ENCODE peak calls at places on chromosomes 12 and 14, in five cellular contexts. One of them, this sample, is unnamed. For H3F3A and H3K9me2, the result is how much of the 10 kb centered on the place peaks cover.

GRCh38 chr14:51774209-51774608 is 86.2 kb upstream of the GNG2 start:
- DNase-seq in GM23248: no peak
- DNase-seq in GM23338: no peak
- DNase-seq in PC-9: no peak
- DNase-seq in PC-3: peak
- DNase-seq in this sample: no peak

GRCh38 chr14:75689012-75689411 is 28.0 kb downstream of the TTLL5 start:
- DNase-seq in PC-3: no peak
- DNase-seq in GM23338: no peak
- DNase-seq in GM23248: peak
- DNase-seq in PC-9: no peak
- DNase-seq in this sample: no peak

GRCh38 chr14:46788994-46789393 is 137.4 kb upstream of the RPL10L start:
- DNase-seq in GM23248: no peak
- DNase-seq in PC-3: peak
- DNase-seq in GM23338: no peak
- DNase-seq in PC-9: no peak
- DNase-seq in this sample: no peak

GRCh38 chr14:101965145-101965531 is 765 bp downstream of the DYNC1H1 start:
- DNase-seq in GM23248: peak
- DNase-seq in GM23338: peak
- DNase-seq in PC-9: peak
- DNase-seq in PC-3: peak
- DNase-seq in this sample: peak

GRCh38 chr12:12901158-12901791 is 9.9 kb downstream of the GPRC5A start:
- DNase-seq in PC-9: peak
- DNase-seq in GM23338: no peak
- DNase-seq in GM23248: peak
- DNase-seq in PC-3: peak
- DNase-seq in this sample: no peak

GRCh38 chr14:89466939-89467338 is 49.9 kb upstream of the FOXN3 start:
- DNase-seq in GM23248: no peak
- DNase-seq in PC-9: no peak
- DNase-seq in PC-3: no peak
- DNase-seq in GM23338: no peak
- DNase-seq in this sample: no peak

GRCh38 chr14:37546621-37547447 is 48.2 kb downstream of the FOXA1 start:
- DNase-seq in PC-9: no peak
- DNase-seq in PC-3: peak
- DNase-seq in GM23338: no peak
- DNase-seq in GM23248: no peak
- DNase-seq in this sample: no peak

GRCh38 chr12:57430117-57430930 is 519 bp downstream of the R3HDM2 start:
- DNase-seq in GM23248: peak
- DNase-seq in GM23338: peak
- DNase-seq in PC-3: peak
- DNase-seq in PC-9: peak
- DNase-seq in this sample: peak

GRCh38 chr12:57735952-57736742 is 2.4 kb downstream of the AGAP2 start:
- DNase-seq in GM23338: peak
- DNase-seq in PC-9: peak
- DNase-seq in GM23248: peak
- DNase-seq in PC-3: peak
- DNase-seq in this sample: no peak

GRCh38 chr14:23454445-23454856 is 15.1 kb upstream of the NGDN start:
- DNase-seq in GM23338: no peak
- DNase-seq in PC-3: no peak
- DNase-seq in GM23248: no peak
- DNase-seq in PC-9: no peak
- DNase-seq in this sample: no peak

GRCh38 chr14:61480704-61481285 is 159.4 kb downstream of the PRKCH start:
- DNase-seq in PC-9: no peak
- DNase-seq in GM23248: no peak
- DNase-seq in GM23338: no peak
- DNase-seq in PC-3: no peak
- DNase-seq in this sample: no peak

GRCh38 chr12:19129121-19129485 is 430 bp upstream of the PLEKHA5 start:
- DNase-seq in PC-9: no peak
- DNase-seq in PC-3: peak
- DNase-seq in GM23338: no peak
- DNase-seq in GM23248: no peak
- DNase-seq in this sample: no peak

GRCh38 chr12:52370906-52371608 is 3.8 kb upstream of the KRT85 start:
- DNase-seq in PC-9: no peak
- DNase-seq in GM23338: no peak
- DNase-seq in PC-3: no peak
- DNase-seq in GM23248: peak
- DNase-seq in this sample: no peak

GRCh38 chr14:66070542-66071319 is 415.4 kb upstream of the CCDC196 start:
- DNase-seq in PC-3: peak
- DNase-seq in GM23338: peak
- DNase-seq in GM23248: peak
- DNase-seq in PC-9: peak
- DNase-seq in this sample: peak

GRCh38 chr12:29763301-29763683 is 20.4 kb downstream of the TMTC1 start:
- DNase-seq in GM23248: no peak
- DNase-seq in PC-3: no peak
- DNase-seq in PC-9: no peak
- DNase-seq in GM23338: peak
- DNase-seq in this sample: no peak

GRCh38 chr14:33163109-33163508 is 224.4 kb downstream of the NPAS3 start:
- DNase-seq in PC-9: no peak
- DNase-seq in GM23248: no peak
- DNase-seq in GM23338: no peak
- DNase-seq in PC-3: no peak
- DNase-seq in this sample: no peak

GRCh38 chr14:70317969-70318634 is 41.4 kb downstream of the COX16 start:
- DNase-seq in PC-3: peak
- DNase-seq in GM23338: peak
- DNase-seq in PC-9: peak
- DNase-seq in GM23248: peak
- DNase-seq in this sample: no peak

GRCh38 chr14:103698380-103699260 is 16.6 kb downstream of the XRCC3 start:
- DNase-seq in GM23248: no peak
- DNase-seq in PC-9: peak
- DNase-seq in GM23338: no peak
- DNase-seq in PC-3: peak
- DNase-seq in this sample: no peak

GRCh38 chr14:21136024-21136423 is 19.8 kb downstream of the OR5AU1 start:
- DNase-seq in PC-9: no peak
- DNase-seq in PC-3: peak
- DNase-seq in GM23248: peak
- DNase-seq in GM23338: peak
- DNase-seq in this sample: peak

GRCh38 chr12:51921017-51921725 is 13.9 kb downstream of the ACVRL1 start:
- DNase-seq in PC-9: no peak
- DNase-seq in GM23248: no peak
- DNase-seq in PC-3: no peak
- DNase-seq in GM23338: peak
- DNase-seq in this sample: no peak

GRCh38 chr12:115871714-115872113 is 405.8 kb downstream of the MED13L start:
- DNase-seq in GM23338: peak
- DNase-seq in PC-9: no peak
- DNase-seq in PC-3: peak
- DNase-seq in GM23248: peak
- DNase-seq in this sample: no peak

GRCh38 chr12:132445884-132446471 is 44.0 kb upstream of the FBRSL1 start:
- DNase-seq in GM23248: peak
- DNase-seq in GM23338: peak
- DNase-seq in PC-3: peak
- DNase-seq in PC-9: peak
- DNase-seq in this sample: no peak

GRCh38 chr12:47942327-47943230 is 20.8 kb upstream of the TMEM106C start:
- DNase-seq in PC-9: no peak
- DNase-seq in GM23248: peak
- DNase-seq in PC-3: no peak
- DNase-seq in GM23338: peak
- DNase-seq in this sample: no peak

GRCh38 chr12:107330901-107331431 is 237.6 kb upstream of the CRY1 start:
- DNase-seq in GM23248: no peak
- DNase-seq in PC-3: peak
- DNase-seq in GM23338: no peak
- DNase-seq in PC-9: no peak
- DNase-seq in this sample: no peak

GRCh38 chr12:52125499-52125900 is 46.0 kb downstream of the SMIM41 start:
- DNase-seq in GM23248: no peak
- DNase-seq in PC-3: no peak
- DNase-seq in GM23338: peak
- DNase-seq in PC-9: no peak
- DNase-seq in this sample: no peak

GRCh38 chr12:14774944-14775651 is 28.2 kb downstream of the WBP11 start:
- DNase-seq in GM23338: peak
- DNase-seq in GM23248: peak
- DNase-seq in PC-9: peak
- DNase-seq in PC-3: peak
- DNase-seq in this sample: no peak

GRCh38 chr12:14772946-14773345 is 30.3 kb downstream of the WBP11 start:
- DNase-seq in GM23248: no peak
- DNase-seq in PC-9: no peak
- DNase-seq in PC-3: no peak
- DNase-seq in GM23338: peak
- DNase-seq in this sample: no peak

GRCh38 chr12:14775652-14776020 is 27.6 kb downstream of the WBP11 start:
- DNase-seq in GM23338: no peak
- DNase-seq in PC-3: no peak
- DNase-seq in PC-9: no peak
- DNase-seq in GM23248: peak
- DNase-seq in this sample: no peak

GRCh38 chr12:14774074-14774943 is 29.0 kb downstream of the WBP11 start:
- DNase-seq in PC-9: peak
- DNase-seq in PC-3: peak
- DNase-seq in GM23248: peak
- DNase-seq in GM23338: peak
- DNase-seq in this sample: peak

DNA sequence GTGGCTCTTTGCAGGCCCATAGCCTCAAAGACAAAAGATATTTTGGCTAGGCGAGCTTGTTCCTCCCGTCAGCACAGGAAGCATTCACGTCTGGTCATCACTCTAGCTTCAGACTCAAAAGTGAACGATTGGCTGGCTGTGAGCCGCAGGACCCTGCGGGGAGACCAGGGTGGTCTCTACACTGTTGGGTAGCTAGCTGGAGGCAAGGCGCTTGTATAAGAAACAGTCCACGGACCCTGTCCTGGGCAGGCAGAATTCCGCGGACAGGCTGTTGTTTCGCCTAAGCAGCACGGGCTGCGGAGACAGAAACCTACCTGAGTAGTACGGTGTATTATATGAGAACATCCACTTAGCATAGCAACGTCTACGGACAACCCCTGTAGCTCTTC is 29.6 kb downstream of the WBP11 start:
- DNase-seq in GM23248: no peak
- DNase-seq in GM23338: peak
- DNase-seq in PC-9: no peak
- DNase-seq in PC-3: peak
- DNase-seq in this sample: no peak
- H3F3A ChIP-seq in GM23248: under half
- H3F3A ChIP-seq in GM23338: under half
- H3F3A ChIP-seq in PC-9: under half
- H3F3A ChIP-seq in PC-3: under half
- H3F3A ChIP-seq in this sample: under half

GRCh38 chr12:54042970-54043744 is 10.3 kb downstream of the HOXC5 start:
- DNase-seq in PC-3: no peak
- DNase-seq in PC-9: no peak
- DNase-seq in GM23248: no peak
- DNase-seq in GM23338: no peak
- DNase-seq in this sample: no peak

GRCh38 chr12:54045868-54046529 is 7.6 kb upstream of the HOXC4 start:
- DNase-seq in PC-3: no peak
- DNase-seq in PC-9: no peak
- DNase-seq in GM23338: no peak
- DNase-seq in GM23248: no peak
- DNase-seq in this sample: no peak

GRCh38 chr12:54047160-54047963 is 6.3 kb upstream of the HOXC4 start:
- DNase-seq in PC-9: no peak
- DNase-seq in PC-3: no peak
- DNase-seq in GM23338: no peak
- DNase-seq in GM23248: no peak
- DNase-seq in this sample: no peak

GRCh38 chr12:54046809-54047159 is 6.9 kb upstream of the HOXC4 start:
- DNase-seq in GM23248: no peak
- DNase-seq in PC-3: no peak
- DNase-seq in PC-9: no peak
- DNase-seq in GM23338: no peak
- DNase-seq in this sample: no peak

DNA sequence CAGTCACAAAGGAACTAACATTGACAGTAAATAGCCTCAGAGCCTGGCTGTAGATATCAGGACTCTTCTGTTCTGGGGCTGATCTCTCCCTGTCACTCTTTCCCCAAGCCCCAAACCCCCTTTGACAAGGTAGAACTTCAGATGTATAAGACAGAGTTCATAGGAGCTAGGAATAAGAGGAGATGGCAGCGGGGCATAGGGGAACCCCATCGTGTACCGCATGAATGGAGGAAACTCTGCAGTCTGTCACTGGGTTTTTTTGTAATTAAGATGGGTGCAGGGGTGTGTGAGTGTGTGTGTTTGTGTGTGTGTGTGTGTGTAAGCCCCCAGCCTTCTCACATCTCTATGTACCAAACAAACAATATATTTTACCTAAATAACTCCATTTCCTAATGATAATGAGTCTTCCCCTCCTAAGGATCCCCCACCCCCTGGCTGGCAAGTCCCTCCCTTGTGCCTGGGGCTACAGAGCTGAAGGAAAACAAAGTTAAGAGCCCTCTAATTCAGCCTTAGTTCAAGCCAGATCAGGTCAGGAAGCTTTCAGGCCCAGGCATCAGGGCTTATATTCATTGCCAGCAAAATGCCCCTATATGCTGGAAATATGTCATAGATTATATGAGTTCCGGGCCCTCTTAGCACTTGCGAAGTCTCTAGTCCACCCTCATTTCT is 9.1 kb upstream of the HOXC4 start:
- DNase-seq in GM23338: no peak
- DNase-seq in PC-9: no peak
- DNase-seq in PC-3: no peak
- DNase-seq in GM23248: no peak
- DNase-seq in this sample: no peak
- H3K9me2 ChIP-seq in GM23338: under half
- H3K9me2 ChIP-seq in PC-9: under half
- H3K9me2 ChIP-seq in PC-3: under half
- H3K9me2 ChIP-seq in GM23248: under half
- H3K9me2 ChIP-seq in this sample: under half

GRCh38 chr12:122061253-122061652 is 17.3 kb upstream of the MLXIP start:
- DNase-seq in GM23248: no peak
- DNase-seq in PC-9: no peak
- DNase-seq in GM23338: no peak
- DNase-seq in PC-3: no peak
- DNase-seq in this sample: no peak
- H3F3A ChIP-seq in GM23248: under half
- H3F3A ChIP-seq in PC-9: under half
- H3F3A ChIP-seq in GM23338: under half
- H3F3A ChIP-seq in PC-3: under half
- H3F3A ChIP-seq in this sample: under half

DNA sequence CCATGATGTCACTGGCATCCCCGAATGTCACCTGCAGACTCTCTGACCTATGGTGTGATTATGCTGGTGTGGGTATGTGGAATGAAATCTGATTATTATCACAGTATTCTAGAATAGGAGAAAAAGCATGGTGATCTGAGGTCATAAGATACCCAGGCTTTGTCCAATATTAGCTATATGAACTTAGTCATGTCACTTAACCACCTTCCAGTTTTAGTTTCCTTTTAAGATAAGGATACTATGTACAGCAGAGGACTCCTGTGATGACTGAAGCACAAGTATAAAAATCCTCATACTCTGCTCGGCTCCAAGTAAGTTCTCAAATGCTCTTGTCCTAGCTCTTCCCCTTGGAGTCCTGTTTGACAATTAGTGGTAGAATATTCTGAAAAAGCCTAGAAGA is 2.8 kb downstream of the GNS start:
- DNase-seq in PC-9: no peak
- DNase-seq in GM23338: no peak
- DNase-seq in PC-3: no peak
- DNase-seq in GM23248: no peak
- DNase-seq in this sample: peak
- H3K9me2 ChIP-seq in PC-9: under half
- H3K9me2 ChIP-seq in GM23338: under half
- H3K9me2 ChIP-seq in PC-3: under half
- H3K9me2 ChIP-seq in GM23248: under half
- H3K9me2 ChIP-seq in this sample: under half

This sample was measured in MM.1S.